ENCODE peak calls at places on chromosomes 7 and 10, in four cellular contexts. M is ascending aorta, R is SK-N-SH, C is mammary epithelial cell. V is an unnamed sample. For H3K27me3, the result is how much of the 10 kb centered on the place peaks cover.

GRCh38 chr10:58511765-58512469 is 755 bp upstream of the BICC1 start:
- DNase-seq in M (peak), C (no peak), R (peak), V (peak)

GRCh38 chr7:24406053-24406561 is 122.1 kb downstream of the NPY start:
- DNase-seq in R (no peak), C (peak), M (no peak), V (peak)

GRCh38 chr7:27242580-27243339 is at the start of gene EVX1:
- DNase-seq in C (no peak), R (no peak), M (no peak), V (no peak)

GRCh38 chr10:106795619-106796018 is 368.9 kb downstream of the SORCS1 start:
- DNase-seq in M (no peak), R (peak), C (no peak), V (peak)

GRCh38 chr10:61628875-61629513 is 33.7 kb upstream of the CABCOCO1 start:
- DNase-seq in M (no peak), C (peak), R (no peak), V (peak)

GRCh38 chr10:59362991-59363390 is 642 bp upstream of the FAM13C start:
- DNase-seq in R (peak), C (peak), M (peak), V (peak)

GRCh38 chr10:122054046-122055025 is 65.4 kb downstream of the TACC2 start:
- DNase-seq in M (peak), R (no peak), C (no peak), V (peak)

GRCh38 chr10:37535459-37536246 is 321.8 kb downstream of the ZNF248 start:
- DNase-seq in C (peak), M (no peak), R (no peak), V (no peak)

GRCh38 chr10:84224411-84225028 is 824 bp downstream of the LRIT2 start:
- DNase-seq in M (no peak), R (no peak), C (no peak), V (peak)

GRCh38 chr7:17545348-17545747 is 246.9 kb downstream of the AHR start:
- DNase-seq in R (no peak), C (no peak), M (no peak), V (no peak)

GRCh38 chr10:72340510-72340895 is 14.2 kb downstream of the DNAJB12 start:
- DNase-seq in R (peak), C (no peak), M (no peak), V (peak)

GRCh38 chr10:78960316-78960800 is 108.4 kb upstream of the ZMIZ1 start:
- DNase-seq in C (peak), M (peak), R (no peak), V (peak)

DNA sequence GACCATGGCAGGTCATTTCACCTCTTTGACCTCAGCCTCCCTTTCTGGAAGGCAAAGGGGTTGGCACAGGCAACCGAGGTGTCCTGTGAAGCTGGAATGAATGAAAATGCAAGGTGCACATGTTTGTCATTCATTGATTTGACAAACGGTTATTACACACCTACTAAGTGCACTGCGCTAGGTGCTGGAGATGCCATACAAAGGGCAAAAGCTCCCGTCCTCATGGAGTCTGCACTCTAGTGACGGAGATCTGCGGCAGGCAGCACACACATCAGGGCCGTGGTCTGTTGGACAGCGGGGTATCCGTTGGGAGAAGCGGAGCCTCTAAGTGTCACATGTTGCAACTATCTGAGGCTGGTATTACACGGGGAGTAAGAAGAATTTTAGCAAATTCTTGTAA is 44.2 kb downstream of the PRF1 start:
- DNase-seq in M (no peak), C (no peak), R (no peak), V (no peak)
- H3K27ac ChIP-seq in M (no peak), C (no peak), R (no peak), V (no peak)

DNA sequence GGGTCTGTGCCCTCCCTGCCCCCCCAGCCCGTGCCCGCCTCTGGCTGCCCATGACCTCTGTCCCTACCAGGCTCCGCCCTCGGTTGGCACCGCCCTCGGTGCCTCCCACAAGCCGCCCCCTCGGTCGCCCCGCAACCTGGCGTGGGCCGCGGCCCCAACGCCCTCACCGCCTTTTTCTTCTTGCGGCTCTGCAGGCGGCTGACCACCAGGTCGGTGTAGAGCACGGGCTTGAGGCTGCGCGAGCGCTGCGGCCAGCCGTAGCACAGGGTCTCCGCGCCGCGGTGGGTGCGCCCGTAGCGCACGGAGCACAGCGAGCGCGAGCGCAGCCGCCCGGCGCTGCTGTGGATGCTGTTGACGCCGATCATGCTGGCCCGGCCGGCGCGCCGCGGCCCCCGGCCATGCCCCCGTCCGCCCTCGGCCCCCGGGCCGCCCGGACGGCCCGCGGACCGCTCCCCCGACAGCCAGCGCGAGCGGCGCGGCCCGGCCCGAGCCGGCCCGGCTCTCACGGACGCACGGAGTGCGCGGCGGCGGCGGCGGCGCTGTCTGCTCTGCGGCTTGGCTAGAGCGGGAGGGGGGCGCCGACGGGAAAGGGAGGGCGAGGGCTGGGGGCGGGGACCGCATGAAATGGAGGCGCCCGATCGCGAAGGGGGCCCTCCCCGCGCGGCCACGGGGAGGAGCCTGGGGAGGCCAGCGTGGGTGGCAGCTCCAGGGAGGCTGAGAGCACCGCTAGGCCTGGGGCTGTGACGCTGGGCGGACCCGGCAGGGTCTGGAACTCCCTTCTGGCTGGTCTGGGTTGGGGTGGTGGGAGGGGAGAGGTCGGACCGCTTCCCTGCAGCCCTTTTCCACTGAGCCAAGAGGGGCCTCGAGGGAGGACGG is 9.6 kb downstream of the PSD start:
- DNase-seq in R (peak), M (no peak), C (no peak), V (peak)
- H3K27me3 ChIP-seq in R (under half), M (under half), C (under half), V (under half)

GRCh38 chr7:47942132-47942531 is 6.1 kb downstream of the PKD1L1 start:
- DNase-seq in R (no peak), C (no peak), M (no peak), V (no peak)

GRCh38 chr7:47939425-47940036 is 8.7 kb downstream of the PKD1L1 start:
- DNase-seq in M (no peak), R (no peak), C (no peak), V (no peak)

GRCh38 chr7:47938574-47939165 is 9.6 kb downstream of the PKD1L1 start:
- DNase-seq in C (no peak), M (no peak), R (no peak), V (no peak)

GRCh38 chr7:47941136-47941844 is 7.0 kb downstream of the PKD1L1 start:
- DNase-seq in M (peak), C (peak), R (no peak), V (peak)

GRCh38 chr7:47940482-47941001 is 7.7 kb downstream of the PKD1L1 start:
- DNase-seq in R (no peak), M (no peak), C (no peak), V (no peak)
- H3K27ac ChIP-seq in R (peak), M (peak), C (no peak), V (no peak)

DNA sequence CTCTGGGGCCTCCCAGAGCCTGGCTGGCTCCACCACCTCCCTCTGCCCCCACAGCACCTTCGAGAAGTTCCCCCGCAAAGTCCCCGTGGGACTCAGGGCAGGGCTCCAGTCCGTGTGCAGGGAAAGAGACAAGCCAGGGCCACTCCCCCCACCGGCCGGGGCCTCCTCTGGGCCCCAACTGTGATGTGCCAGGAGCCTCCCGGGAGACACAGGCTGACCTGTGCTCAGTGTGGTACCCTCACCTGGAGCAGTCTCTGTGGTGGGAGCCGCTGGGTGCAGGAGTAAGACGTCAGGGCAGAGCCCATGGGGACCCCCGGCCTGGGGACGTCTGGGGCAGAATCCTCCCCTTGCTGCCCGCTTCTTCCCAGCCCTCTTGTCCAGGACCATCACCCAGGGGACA is 1.5 kb upstream of the ADGRA1 start:
- DNase-seq in C (no peak), M (no peak), R (no peak), V (no peak)
- H3K27me3 ChIP-seq in C (under half), M (under half), R (under half), V (under half)

GRCh38 chr10:46283945-46284285 is 2.9 kb upstream of the ANTXRL start:
- DNase-seq in C (no peak), M (no peak), R (no peak), V (no peak)

GRCh38 chr10:46283217-46283944 is 3.4 kb upstream of the ANTXRL start:
- DNase-seq in C (no peak), R (no peak), M (no peak), V (no peak)

GRCh38 chr10:46285300-46285699 is 1.5 kb upstream of the ANTXRL start:
- DNase-seq in C (no peak), R (no peak), M (peak), V (no peak)

GRCh38 chr10:46285966-46286620 is 704 bp upstream of the ANTXRL start:
- DNase-seq in M (peak), R (no peak), C (no peak), V (no peak)

DNA sequence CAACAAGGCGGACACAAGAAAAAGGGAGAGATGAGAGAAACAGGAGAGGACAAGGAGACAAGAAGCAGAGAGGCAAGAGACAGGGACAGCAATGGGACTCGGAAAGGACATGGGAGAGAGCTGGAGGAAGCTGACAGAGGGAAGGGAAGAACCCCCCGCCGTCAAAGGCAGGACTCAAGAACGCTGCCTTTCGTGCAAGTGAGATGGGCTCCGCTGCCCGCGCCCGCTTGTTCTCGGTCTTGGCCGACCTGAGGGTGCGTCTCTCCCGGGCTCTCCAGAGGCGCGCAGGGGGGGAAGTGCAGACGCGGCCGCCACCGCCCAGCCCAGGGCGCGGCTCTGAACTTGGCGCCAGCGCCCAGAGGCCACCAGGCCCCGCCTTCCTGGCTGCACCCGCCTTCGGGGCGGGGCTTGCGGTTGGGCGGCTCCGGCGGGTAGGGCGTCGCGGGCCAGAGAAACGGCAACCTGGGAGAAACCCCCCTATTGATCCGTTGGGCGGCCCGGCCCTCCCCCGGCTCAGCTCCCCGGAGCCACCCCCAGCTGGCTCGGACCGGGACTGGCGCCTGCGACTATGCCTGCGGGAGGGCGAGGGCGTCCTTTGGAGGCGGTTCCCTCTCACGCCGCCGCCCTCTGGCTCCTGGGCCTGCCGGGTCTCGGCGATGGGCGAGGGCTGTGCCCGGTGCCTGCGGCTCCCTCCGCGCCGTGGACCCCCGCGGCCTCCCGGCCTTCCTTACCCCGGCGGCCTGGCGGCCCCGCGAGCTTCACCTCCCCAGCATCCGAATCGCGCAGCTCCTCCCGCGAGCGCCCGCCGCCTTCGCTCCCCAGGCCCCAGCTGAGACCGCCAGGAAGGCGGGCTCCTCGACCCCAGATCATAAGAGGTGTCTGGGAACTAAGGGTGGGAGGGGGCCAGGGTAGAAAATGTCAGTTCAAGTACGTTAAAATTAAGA is 2.2 kb upstream of the ANTXRL start:
- DNase-seq in C (peak), R (peak), M (peak), V (peak)
- H3K27ac ChIP-seq in C (peak), R (peak), M (peak), V (no peak)

GRCh38 chr10:12588091-12588850 is 238.9 kb downstream of the CAMK1D start:
- DNase-seq in C (no peak), M (no peak), R (no peak), V (peak)

GRCh38 chr10:12586724-12587123 is 237.4 kb downstream of the CAMK1D start:
- DNase-seq in R (no peak), C (peak), M (no peak), V (no peak)

GRCh38 chr10:12589789-12590188 is 240.4 kb downstream of the CAMK1D start:
- DNase-seq in C (no peak), R (no peak), M (no peak), V (no peak)

GRCh38 chr10:12589271-12589670 is 239.9 kb downstream of the CAMK1D start:
- DNase-seq in R (no peak), M (no peak), C (no peak), V (no peak)

GRCh38 chr10:12587408-12587807 is 238.1 kb downstream of the CAMK1D start:
- DNase-seq in C (no peak), R (no peak), M (no peak), V (no peak)
- H3K27me3 ChIP-seq in C (under half), R (under half), M (under half), V (under half)

GRCh38 chr10:35388682-35389081 is 52.4 kb downstream of the CCNY start:
- DNase-seq in M (no peak), C (no peak), R (no peak), V (no peak)

GRCh38 chr10:35391954-35392262 is 55.6 kb downstream of the CCNY start:
- DNase-seq in M (no peak), R (no peak), C (no peak), V (no peak)

GRCh38 chr10:35391153-35391953 is 55.0 kb downstream of the CCNY start:
- DNase-seq in R (no peak), C (no peak), M (no peak), V (no peak)

GRCh38 chr10:35390843-35391152 is 54.5 kb downstream of the CCNY start:
- DNase-seq in R (no peak), C (no peak), M (no peak), V (no peak)

DNA sequence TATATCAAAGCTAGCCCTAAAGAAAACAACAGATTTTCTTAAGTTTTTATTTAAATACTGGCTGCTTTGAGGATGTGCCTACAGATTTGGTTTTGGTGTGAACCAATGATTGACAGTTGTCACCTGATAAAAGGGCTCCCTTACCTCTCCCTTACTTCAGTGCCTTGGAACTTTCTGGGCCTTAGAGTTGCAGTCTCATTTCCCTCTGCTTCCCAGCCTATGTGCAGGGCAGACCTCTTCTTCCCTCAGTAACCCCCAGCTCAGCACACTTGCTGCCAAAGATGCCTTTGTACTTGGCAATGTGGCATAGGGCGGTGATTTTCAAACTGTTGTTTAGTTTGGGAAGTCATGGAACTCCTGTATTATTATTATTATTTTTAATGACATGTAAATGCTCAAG is 54.1 kb downstream of the CCNY start:
- DNase-seq in C (no peak), R (no peak), M (no peak), V (no peak)
- H3K27ac ChIP-seq in C (no peak), R (no peak), M (peak), V (no peak)

GRCh38 chr10:49024484-49024883 is 84.8 kb upstream of the LRRC18 start:
- DNase-seq in R (no peak), C (no peak), M (no peak), V (no peak)

GRCh38 chr10:49023071-49023470 is 83.4 kb upstream of the LRRC18 start:
- DNase-seq in R (no peak), M (no peak), C (no peak), V (no peak)

GRCh38 chr10:49023752-49024151 is 84.1 kb upstream of the LRRC18 start:
- DNase-seq in C (no peak), R (no peak), M (no peak), V (no peak)

GRCh38 chr10:49028639-49029038 is 86.7 kb downstream of the VSTM4 start:
- DNase-seq in C (no peak), M (no peak), R (no peak), V (no peak)

GRCh38 chr10:49025347-49025983 is 85.8 kb upstream of the LRRC18 start:
- DNase-seq in R (no peak), C (no peak), M (no peak), V (no peak)
- H3K27me3 ChIP-seq in R (under half), C (under half), M (under half), V (under half)

GRCh38 chr7:96833701-96834453 is 124.2 kb upstream of the SEM1 start:
- DNase-seq in M (no peak), R (no peak), C (no peak), V (no peak)

GRCh38 chr7:96837583-96837982 is 127.9 kb upstream of the SEM1 start:
- DNase-seq in R (no peak), C (no peak), M (no peak), V (no peak)

GRCh38 chr7:96838481-96838880 is 128.8 kb upstream of the SEM1 start:
- DNase-seq in R (no peak), M (no peak), C (no peak), V (no peak)
- H3K27ac ChIP-seq in R (no peak), M (no peak), C (no peak), V (no peak)

GRCh38 chr10:86153751-86154150 is 212.8 kb downstream of the GRID1 start:
- DNase-seq in R (no peak), M (no peak), C (no peak), V (no peak)

GRCh38 chr10:86155034-86155656 is 211.4 kb downstream of the GRID1 start:
- DNase-seq in R (peak), C (no peak), M (no peak), V (peak)

GRCh38 chr10:86151613-86152012 is 215.0 kb downstream of the GRID1 start:
- DNase-seq in M (no peak), C (no peak), R (no peak), V (no peak)

GRCh38 chr10:86152354-86152753 is 214.2 kb downstream of the GRID1 start:
- DNase-seq in M (no peak), R (no peak), C (no peak), V (no peak)

DNA sequence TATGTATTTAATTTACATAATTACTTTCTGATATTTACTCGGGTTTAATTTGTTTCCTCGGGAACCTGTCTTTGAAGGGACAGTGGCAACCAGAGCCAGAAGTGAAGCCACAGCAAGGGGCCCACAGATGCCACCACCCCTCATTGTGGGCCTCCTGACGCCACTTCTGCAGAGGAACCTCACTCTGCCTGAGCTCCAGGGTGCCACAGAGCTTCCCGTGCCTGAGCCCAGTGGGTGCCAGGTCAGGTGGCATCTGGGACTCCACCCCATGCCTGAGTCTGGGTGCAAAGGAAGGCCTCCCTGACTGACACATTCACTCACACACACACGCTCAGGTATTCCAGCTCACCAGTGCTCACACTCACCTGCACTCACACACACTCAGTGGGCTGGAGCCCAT is 213.7 kb downstream of the GRID1 start:
- DNase-seq in C (no peak), M (no peak), R (no peak), V (no peak)
- H3K27me3 ChIP-seq in C (under half), M (under half), R (under half), V (under half)

V was measured in A673.